ENCODE peak calls at places on chromosomes 6 and 20, in eight cellular contexts. X is fibroblast of lung, K is sigmoid colon, V is heart left ventricle, N is PC-9, E is uterus, R is left ventricle myocardium inferior, P is upper lobe of right lung. B is an unnamed sample.

GRCh38 chr20:50395258-50395729 is 114.9 kb upstream of the PTPN1 start:
- DNase-seq in X (peak; percentile 28), K (peak; percentile 94), V (peak; percentile 68), N (peak; percentile 48), E (peak; percentile 82), R (peak; percentile 87), P (peak; percentile 87), B (no peak)

GRCh38 chr20:50335105-50335504 is 144.5 kb downstream of the CEBPB start:
- DNase-seq in X (peak; percentile 54), K (peak; percentile 56), V (no peak), N (peak; percentile 54), E (no peak), R (no peak), P (no peak), B (no peak)

GRCh38 chr20:3842332-3842930 is 4.2 kb upstream of the MAVS start:
- DNase-seq in X (no peak), K (no peak), V (no peak), N (no peak), E (no peak), R (no peak), P (no peak), B (no peak)

GRCh38 chr6:69044534-69044933 is 409.5 kb downstream of the ADGRB3 start:
- DNase-seq in X (peak; percentile 4), K (no peak), V (no peak), N (no peak), E (no peak), R (no peak), P (no peak), B (no peak)

GRCh38 chr20:25364879-25365699 is 25.5 kb downstream of the ABHD12 start:
- DNase-seq in X (no peak), K (no peak), V (no peak), N (no peak), E (no peak), R (no peak), P (no peak), B (no peak)

GRCh38 chr6:158603261-158604047 is 41.1 kb downstream of the DYNLT1 start:
- DNase-seq in X (no peak), K (no peak), V (no peak), N (no peak), E (no peak), R (no peak), P (no peak), B (no peak)

GRCh38 chr20:59820204-59821041 is 113.0 kb downstream of the SYCP2 start:
- DNase-seq in X (no peak), K (no peak), V (no peak), N (no peak), E (no peak), R (peak; percentile 71), P (no peak), B (peak; percentile 70)

GRCh38 chr20:10079964-10080363 is 45.2 kb downstream of the ANKEF1 start:
- DNase-seq in X (peak; percentile 87), K (no peak), V (no peak), N (no peak), E (no peak), R (no peak), P (no peak), B (no peak)

GRCh38 chr6:155519339-155519738 is 63.7 kb upstream of the NOX3 start:
- DNase-seq in X (no peak), K (no peak), V (no peak), N (no peak), E (no peak), R (no peak), P (no peak), B (no peak)

GRCh38 chr20:26208296-26209091 is 511.8 kb upstream of the ZNF337 start:
- DNase-seq in X (peak; percentile 10), K (peak; percentile 52), V (peak; percentile 17), N (no peak), E (no peak), R (no peak), P (peak; percentile 84), B (no peak)

GRCh38 chr20:53914091-53914860 is 156.1 kb downstream of the BCAS1 start:
- DNase-seq in X (peak; percentile 80), K (no peak), V (no peak), N (no peak), E (no peak), R (no peak), P (no peak), B (no peak)

GRCh38 chr6:146898888-146899227 is 300.1 kb downstream of the ADGB start:
- DNase-seq in X (no peak), K (no peak), V (no peak), N (no peak), E (no peak), R (no peak), P (no peak), B (no peak)

GRCh38 chr20:25065044-25065624 is 7.2 kb upstream of the ACSS1 start:
- DNase-seq in X (no peak), K (peak; percentile 56), V (no peak), N (no peak), E (peak; percentile 12), R (no peak), P (peak; percentile 44), B (no peak)

GRCh38 chr6:30067460-30068139 is 602 bp downstream of the PPP1R11 start:
- DNase-seq in X (no peak), K (no peak), V (no peak), N (no peak), E (no peak), R (no peak), P (no peak), B (no peak)

GRCh38 chr6:109349419-109349987 is 32.8 kb downstream of the CD164 start:
- DNase-seq in X (peak; percentile 67), K (no peak), V (no peak), N (peak; percentile 21), E (no peak), R (no peak), P (no peak), B (no peak)

GRCh38 chr6:1336246-1336843 is 24.4 kb downstream of the FOXQ1 start:
- DNase-seq in X (no peak), K (no peak), V (no peak), N (peak; percentile 81), E (no peak), R (no peak), P (no peak), B (no peak)

GRCh38 chr6:149190228-149190831 is 127.2 kb upstream of the TAB2 start:
- DNase-seq in X (peak; percentile 24), K (no peak), V (no peak), N (no peak), E (no peak), R (peak; percentile 20), P (no peak), B (no peak)

GRCh38 chr6:140572867-140573266 is 1198.4 kb upstream of the CITED2 start:
- DNase-seq in X (no peak), K (no peak), V (no peak), N (no peak), E (no peak), R (no peak), P (no peak), B (no peak)

GRCh38 chr6:36968266-36968977 is 13.9 kb downstream of the PI16 start:
- DNase-seq in X (no peak), K (peak; percentile 62), V (no peak), N (no peak), E (no peak), R (peak; percentile 62), P (no peak), B (no peak)

GRCh38 chr6:8579372-8579771 is 144.0 kb upstream of the SLC35B3 start:
- DNase-seq in X (peak; percentile 13), K (no peak), V (no peak), N (no peak), E (no peak), R (no peak), P (no peak), B (no peak)

DNA sequence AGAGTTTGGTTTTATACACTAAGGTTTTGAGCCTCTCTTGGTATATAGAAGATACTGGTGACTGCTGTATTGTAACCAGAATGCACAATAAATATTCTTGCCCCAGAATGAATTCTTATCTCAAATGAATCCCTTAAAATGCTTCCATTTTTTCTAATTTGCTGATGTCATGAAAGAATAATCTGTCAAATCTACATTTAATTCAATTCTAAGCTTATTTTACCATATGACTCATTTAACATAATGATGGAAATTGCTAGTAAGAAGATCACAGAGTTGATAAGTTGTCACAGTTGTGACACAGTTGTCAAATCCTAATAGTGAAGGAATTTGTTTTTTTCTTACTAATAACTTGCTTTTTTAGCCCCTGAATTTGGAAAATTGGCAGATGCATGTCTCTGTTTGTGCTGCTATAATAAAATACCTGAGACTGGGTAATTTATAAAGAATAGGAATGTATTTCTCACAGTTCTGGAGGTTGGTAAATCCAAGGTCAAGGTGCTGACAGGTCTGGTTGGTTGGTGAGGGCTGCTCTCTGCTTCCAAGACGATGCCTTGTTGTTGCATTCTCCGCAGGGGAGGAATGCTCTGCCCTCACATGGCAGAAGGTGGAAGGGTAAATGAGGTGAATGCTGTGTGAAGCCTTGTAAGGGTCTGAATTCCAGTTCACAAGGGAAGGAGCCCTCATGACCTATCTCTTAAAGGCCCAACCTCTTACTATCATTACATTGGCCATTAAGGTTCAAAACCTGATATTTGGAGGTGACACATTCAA is 4.7 kb downstream of the ECT2L start:
- DNase-seq in X (no peak), K (no peak), V (no peak), N (no peak), E (no peak), R (no peak), P (no peak), B (no peak)
- H3K27ac ChIP-seq in X (no peak overlapping the region), K (no peak overlapping the region), V (no peak overlapping the region), N (no peak overlapping the region), E (no peak overlapping the region), R (no peak overlapping the region), P (no peak overlapping the region), B (no peak overlapping the region)

DNA sequence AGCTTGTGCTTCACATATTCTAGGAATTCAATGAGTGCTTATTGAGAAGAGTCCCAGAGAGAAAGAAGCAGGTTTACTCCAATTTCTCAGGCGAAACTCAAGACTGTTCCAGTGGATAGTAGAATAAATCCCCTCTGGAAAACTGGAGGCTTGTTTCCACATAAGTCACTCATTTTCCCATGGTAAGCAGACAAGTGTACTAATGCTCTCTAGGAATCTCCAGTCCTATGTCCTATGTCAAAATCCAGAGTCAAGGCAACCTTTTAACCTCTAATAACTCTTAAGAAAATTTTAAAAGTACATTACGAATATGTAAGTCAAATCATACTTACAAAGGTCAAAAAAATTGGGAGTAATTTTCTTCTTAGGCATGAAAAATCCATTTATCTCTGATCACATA is 35.2 kb downstream of the SMLR1 start:
- DNase-seq in X (no peak), K (no peak), V (no peak), N (no peak), E (no peak), R (no peak), P (no peak), B (no peak)
- H3K27ac ChIP-seq in X (no peak overlapping the region), K (no peak overlapping the region), V (no peak overlapping the region), N (no peak overlapping the region), E (no peak overlapping the region), R (no peak overlapping the region), P (no peak overlapping the region), B (no peak overlapping the region)

DNA sequence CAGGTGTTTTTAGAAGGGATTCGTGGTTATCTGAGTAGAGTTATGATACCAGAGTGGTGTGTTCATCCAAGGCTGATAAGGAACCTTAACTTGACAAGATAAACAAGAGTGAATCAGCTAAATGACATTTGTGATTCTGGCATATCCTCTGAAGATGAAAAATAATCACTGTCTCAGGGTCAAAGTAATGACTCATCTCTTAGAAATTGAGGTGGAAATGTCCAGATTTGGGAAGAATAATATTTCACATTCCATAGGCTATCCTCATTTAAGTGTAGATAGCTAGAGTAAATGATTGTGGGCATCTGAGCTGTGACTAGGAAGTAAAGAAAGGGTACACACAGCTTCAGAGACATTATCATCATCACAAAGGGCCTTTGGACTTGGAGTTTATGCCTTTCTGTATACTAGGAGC is 255.7 kb downstream of the GJA1 start:
- DNase-seq in X (peak; percentile 77), K (no peak), V (no peak), N (no peak), E (no peak), R (no peak), P (no peak), B (no peak)
- H3K27ac ChIP-seq in X (no peak overlapping the region), K (no peak overlapping the region), V (no peak overlapping the region), N (peak overlapping the region; percentile 16), E (no peak overlapping the region), R (no peak overlapping the region), P (no peak overlapping the region), B (no peak overlapping the region)

GRCh38 chr6:77609106-77609505 is 43.7 kb upstream of the MEI4 start:
- DNase-seq in X (no peak), K (no peak), V (no peak), N (no peak), E (no peak), R (no peak), P (no peak), B (no peak)
- H3K27ac ChIP-seq in X (no peak overlapping the region), K (no peak overlapping the region), V (no peak overlapping the region), N (no peak overlapping the region), E (no peak overlapping the region), R (no peak overlapping the region), P (no peak overlapping the region), B (no peak overlapping the region)